ENCODE peak calls at places on chromosomes 2 and 18, in nine cellular contexts. I is A549, B is IMR-90, N is Peyer's patch, H is HL-60, F is heart right ventricle, O is AG10803, D is brain microvascular endothelial cell, E is mesothelial cell of epicardium. X is an unnamed sample.

GRCh38 chr2:28751956-28752607 is 452 bp downstream of the PPP1CB start:
- DNase-seq in N (peak), H (no peak), O (no peak), I (peak), D (no peak), B (no peak), E (no peak), F (peak), X (peak)

GRCh38 chr2:142840438-142840837 is 37.0 kb upstream of the KYNU start:
- DNase-seq in D (no peak), O (no peak), I (no peak), H (no peak), N (no peak), B (no peak), F (no peak), E (no peak), X (no peak)

GRCh38 chr2:102788880-102789250 is 27.0 kb downstream of the TMEM182 start:
- DNase-seq in B (no peak), N (no peak), H (peak), E (no peak), F (peak), I (no peak), D (no peak), O (no peak), X (no peak)

GRCh38 chr2:18910843-18911242 is 321.5 kb upstream of the NT5C1B start:
- DNase-seq in H (no peak), F (peak), D (peak), B (peak), O (peak), E (no peak), I (peak), N (no peak), X (no peak)

GRCh38 chr18:50009772-50010171 is 185.2 kb downstream of the MYO5B start:
- DNase-seq in I (peak), D (peak), B (peak), H (peak), E (no peak), N (peak), O (peak), F (peak), X (peak)

GRCh38 chr2:190344275-190344827 is 962 bp downstream of the INPP1 start:
- DNase-seq in I (peak), F (peak), N (peak), O (peak), D (no peak), B (no peak), E (no peak), H (peak), X (peak)

GRCh38 chr2:24400207-24400907 is 40.0 kb upstream of the ITSN2 start:
- DNase-seq in N (no peak), B (no peak), F (no peak), I (no peak), D (no peak), H (no peak), E (no peak), O (no peak), X (no peak)

GRCh38 chr18:59022167-59022945 is 117.3 kb upstream of the SEC11C start:
- DNase-seq in F (peak), E (no peak), I (no peak), H (no peak), O (peak), N (no peak), D (no peak), B (no peak), X (no peak)

GRCh38 chr18:47254341-47254939 is 3.0 kb upstream of the SKOR2 start:
- DNase-seq in I (no peak), H (peak), B (peak), D (peak), F (peak), O (peak), N (no peak), E (no peak), X (peak)

GRCh38 chr2:241862093-241862492 is 3.4 kb upstream of the PDCD1 start:
- DNase-seq in D (no peak), I (no peak), O (no peak), E (peak), H (no peak), B (no peak), F (no peak), N (no peak), X (no peak)

GRCh38 chr18:32919799-32920198 is 147.0 kb upstream of the KLHL14 start:
- DNase-seq in D (no peak), H (peak), B (no peak), N (peak), O (no peak), F (no peak), E (no peak), I (peak), X (peak)

GRCh38 chr2:56519806-56520205 is 336.0 kb downstream of the CCDC85A start:
- DNase-seq in H (no peak), D (no peak), F (no peak), I (no peak), N (no peak), O (peak), B (no peak), E (no peak), X (no peak)

GRCh38 chr2:56522605-56523089 is 338.9 kb downstream of the CCDC85A start:
- DNase-seq in I (peak), H (no peak), D (no peak), O (peak), E (no peak), N (no peak), F (peak), B (peak), X (no peak)

GRCh38 chr2:56523815-56524214 is 340.0 kb downstream of the CCDC85A start:
- DNase-seq in O (no peak), B (no peak), F (no peak), N (no peak), E (no peak), I (no peak), H (no peak), D (no peak), X (no peak)
- TF ChIP-seq CTCF in O (no peak), B (no peak), F (no peak), N (no peak), E (no peak), I (no peak), H (no peak), D (no peak), X (no peak)

DNA sequence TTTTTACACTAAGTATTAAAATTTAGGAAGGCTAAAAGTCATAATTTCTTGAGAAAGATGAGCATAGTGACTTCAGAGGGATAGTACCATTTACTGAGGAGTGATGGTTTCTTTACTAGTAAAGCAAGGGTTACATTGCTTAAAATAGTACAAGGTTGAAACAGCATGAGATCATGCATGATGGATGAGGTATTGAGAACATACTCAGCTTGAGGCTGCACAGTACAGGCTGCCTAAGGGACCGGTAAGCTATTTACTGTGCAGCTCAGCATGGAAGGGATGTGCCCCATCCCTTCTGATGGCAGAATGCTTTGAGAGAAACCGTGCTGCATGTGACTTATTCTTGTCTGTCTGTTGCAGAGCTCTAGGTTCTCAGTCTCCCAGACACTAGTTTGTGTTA is 122.1 kb downstream of the EML6 start:
- DNase-seq in O (peak), N (no peak), E (no peak), I (no peak), B (peak), H (no peak), F (no peak), D (no peak), X (peak)
- TF ChIP-seq CTCF in O (no peak), N (no peak), E (no peak), I (no peak), B (no peak), H (no peak), F (no peak), D (no peak), X (no peak)

DNA sequence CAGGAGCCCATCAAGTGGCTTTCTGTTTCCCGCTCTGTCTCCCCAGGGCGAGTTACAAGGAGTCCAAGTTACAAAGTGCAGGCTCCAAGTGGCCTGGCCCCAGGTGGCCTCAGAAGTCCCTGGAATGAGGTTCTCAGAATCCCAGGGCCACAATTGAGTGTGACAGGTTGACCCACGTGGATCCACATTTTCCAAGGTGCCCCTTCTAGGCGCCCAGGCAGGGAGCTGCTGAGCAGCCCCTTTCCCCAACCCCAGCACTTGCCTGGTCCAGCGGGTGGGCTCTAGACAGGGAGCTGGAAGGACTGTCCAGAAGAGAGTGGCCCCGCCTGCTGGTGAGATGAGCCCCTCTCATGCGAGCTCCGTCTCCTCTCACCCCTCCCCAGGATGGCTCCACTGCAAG is 253.4 kb downstream of the CYP26B1 start:
- DNase-seq in B (no peak), H (no peak), N (peak), O (no peak), F (no peak), E (no peak), I (no peak), D (no peak), X (no peak)
- TF ChIP-seq CTCF in B (no peak), H (no peak), N (no peak), O (no peak), F (no peak), E (no peak), I (no peak), D (peak), X (no peak)

DNA sequence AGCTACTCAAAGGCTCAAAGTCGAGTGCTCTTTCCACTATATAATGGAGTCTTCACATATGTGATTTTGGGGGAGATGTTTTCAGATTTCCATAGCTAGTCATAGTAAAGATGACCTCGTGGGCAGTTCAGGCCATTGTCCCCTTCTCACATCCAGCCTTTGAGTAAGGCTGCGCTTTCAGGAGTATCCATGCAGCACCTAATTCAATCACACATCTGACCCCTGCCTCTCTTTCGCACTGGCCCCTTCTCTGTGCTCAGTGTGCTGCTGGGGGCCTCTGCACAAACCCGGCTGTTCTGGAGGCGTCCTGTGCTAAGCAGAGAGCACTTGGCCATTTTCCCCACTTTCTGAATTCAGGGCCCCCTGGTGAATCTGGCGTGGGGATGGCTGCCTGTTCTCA is 96.1 kb upstream of the ALPP start:
- DNase-seq in I (no peak), F (no peak), E (no peak), D (no peak), N (no peak), O (no peak), B (no peak), H (no peak), X (no peak)
- TF ChIP-seq CTCF in I (no peak), F (no peak), E (no peak), D (no peak), N (no peak), O (no peak), B (no peak), H (no peak), X (no peak)

GRCh38 chr2:224945134-224945533 is 97.1 kb downstream of the DOCK10 start:
- DNase-seq in H (no peak), O (no peak), I (no peak), D (no peak), B (no peak), E (no peak), F (no peak), N (no peak), X (no peak)
- TF ChIP-seq CTCF in H (no peak), O (no peak), I (no peak), D (no peak), B (no peak), E (no peak), F (no peak), N (no peak), X (no peak)

GRCh38 chr2:47720559-47720958 is 62.4 kb upstream of the MSH6 start:
- DNase-seq in E (no peak), I (no peak), B (no peak), F (no peak), O (no peak), N (no peak), D (no peak), H (no peak), X (no peak)

GRCh38 chr2:47725808-47726207 is 57.1 kb upstream of the MSH6 start:
- DNase-seq in D (no peak), H (no peak), E (no peak), I (no peak), O (no peak), B (no peak), F (no peak), N (no peak), X (no peak)

GRCh38 chr2:47727956-47728355 is 55.0 kb upstream of the MSH6 start:
- DNase-seq in D (no peak), E (no peak), B (no peak), F (no peak), N (no peak), I (no peak), H (no peak), O (no peak), X (no peak)

GRCh38 chr2:47721296-47721695 is 61.6 kb upstream of the MSH6 start:
- DNase-seq in I (no peak), E (no peak), O (no peak), B (no peak), D (no peak), H (no peak), N (no peak), F (no peak), X (no peak)

GRCh38 chr2:47724221-47724981 is 58.5 kb upstream of the MSH6 start:
- DNase-seq in I (peak), O (no peak), B (peak), E (no peak), N (peak), H (no peak), F (no peak), D (peak), X (peak)
- TF ChIP-seq CTCF in I (no peak), O (no peak), B (no peak), E (no peak), N (no peak), H (no peak), F (no peak), D (no peak), X (no peak)

DNA sequence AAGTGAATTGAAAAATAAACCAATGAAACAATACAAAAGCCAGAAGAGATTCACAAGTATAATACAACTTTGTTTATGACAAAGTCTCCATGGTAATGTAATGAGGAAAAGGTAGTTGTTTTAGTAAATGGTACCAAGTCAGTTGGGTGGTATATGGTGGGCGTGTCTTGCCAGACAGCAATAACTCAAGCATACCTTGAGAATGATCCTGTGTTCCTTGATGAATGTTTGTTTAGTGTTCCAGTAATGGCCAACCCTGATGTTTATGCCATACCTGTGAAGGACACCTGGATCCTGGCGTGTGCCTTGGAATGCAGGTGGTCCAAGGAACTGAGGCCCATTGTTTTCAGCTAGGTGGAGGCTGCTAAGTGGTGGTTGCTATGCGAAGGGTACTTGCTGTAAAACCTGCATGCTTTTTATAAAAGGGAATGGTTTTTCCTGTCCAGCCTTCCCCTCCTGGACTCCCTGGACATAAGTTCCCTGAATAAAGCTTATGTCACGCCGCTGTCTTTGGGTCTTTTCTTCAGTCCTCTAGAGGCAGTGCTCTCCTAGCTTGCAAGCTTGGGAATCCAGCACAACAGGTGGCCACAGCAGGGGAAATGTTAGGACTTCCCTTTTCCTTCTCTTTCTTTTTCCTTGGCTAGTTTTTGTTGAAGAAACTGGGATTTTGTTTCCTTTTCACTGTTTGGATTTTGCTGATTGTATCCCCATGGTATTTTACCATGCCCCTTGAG is 54.7 kb downstream of the MTA3 start:
- DNase-seq in I (peak), D (no peak), F (no peak), B (no peak), E (no peak), H (no peak), N (no peak), O (no peak), X (no peak)
- TF ChIP-seq CTCF in I (no peak), D (no peak), F (no peak), B (no peak), E (no peak), H (no peak), N (no peak), O (no peak), X (no peak)

X was measured in GM20000.